ENCODE peak calls at places on chromosomes 7 and 10, in six cellular contexts. T, B, C, S, V and A are unnamed samples. For H3K36me3, the result is how much of the 10 kb centered on the place peaks cover.

GRCh38 chr10:124827474-124827873 is 25.9 kb downstream of the ABRAXAS2 start:
- DNase-seq in T (no peak), B (no peak), C (no peak), S (peak), V (no peak), A (peak)

GRCh38 chr10:17257466-17258321 is 29.7 kb downstream of the VIM start:
- DNase-seq in T (peak), B (no peak), C (peak), S (peak), V (peak), A (peak)

GRCh38 chr7:29116801-29117200 is 29.5 kb downstream of the CPVL start:
- DNase-seq in T (no peak), B (no peak), C (no peak), S (no peak), V (no peak), A (no peak)

GRCh38 chr7:33452805-33453502 is 323.6 kb downstream of the BBS9 start:
- DNase-seq in T (no peak), B (no peak), C (no peak), S (no peak), V (no peak), A (no peak)

GRCh38 chr10:133214468-133215410 is 15.3 kb upstream of the UTF1 start:
- DNase-seq in T (no peak), B (no peak), C (no peak), S (no peak), V (no peak), A (no peak)

GRCh38 chr7:36176688-36177087 is 23.6 kb downstream of the EEPD1 start:
- DNase-seq in T (no peak), B (no peak), C (no peak), S (no peak), V (no peak), A (no peak)

GRCh38 chr7:7707756-7708310 is 10.6 kb downstream of the RPA3 start:
- DNase-seq in T (no peak), B (no peak), C (no peak), S (peak), V (no peak), A (no peak)

GRCh38 chr10:126259883-126260282 is 128.4 kb downstream of the ADAM12 start:
- DNase-seq in T (no peak), B (no peak), C (no peak), S (no peak), V (no peak), A (no peak)

GRCh38 chr7:115822801-115823200 is 207.8 kb downstream of the TFEC start:
- DNase-seq in T (no peak), B (no peak), C (no peak), S (no peak), V (no peak), A (no peak)

GRCh38 chr10:77253665-77254064 is 383.9 kb downstream of the KCNMA1 start:
- DNase-seq in T (no peak), B (no peak), C (no peak), S (no peak), V (no peak), A (no peak)

GRCh38 chr7:158602905-158603772 is 15.5 kb upstream of the PTPRN2 start:
- DNase-seq in T (no peak), B (no peak), C (no peak), S (peak), V (no peak), A (no peak)

GRCh38 chr7:158475679-158476052 is 112.0 kb downstream of the PTPRN2 start:
- DNase-seq in T (no peak), B (no peak), C (no peak), S (no peak), V (no peak), A (no peak)

GRCh38 chr10:102648889-102649752 is 4.8 kb downstream of the TRIM8 start:
- DNase-seq in T (no peak), B (no peak), C (no peak), S (no peak), V (peak), A (peak)

GRCh38 chr7:120021085-120021484 is 251.9 kb upstream of the KCND2 start:
- DNase-seq in T (no peak), B (no peak), C (no peak), S (no peak), V (no peak), A (no peak)

GRCh38 chr7:10577866-10578374 is 395.8 kb upstream of the PHF14 start:
- DNase-seq in T (no peak), B (no peak), C (no peak), S (no peak), V (no peak), A (no peak)

GRCh38 chr7:12765431-12766100 is 78.1 kb downstream of the ARL4A start:
- DNase-seq in T (no peak), B (no peak), C (no peak), S (no peak), V (no peak), A (no peak)

GRCh38 chr7:107938448-107939250 is 47.7 kb downstream of the DLD start:
- DNase-seq in T (no peak), B (peak), C (no peak), S (no peak), V (no peak), A (no peak)

GRCh38 chr7:29447828-29448227 is 115.8 kb upstream of the PRR15 start:
- DNase-seq in T (no peak), B (no peak), C (no peak), S (no peak), V (no peak), A (no peak)

GRCh38 chr7:98933321-98933720 is 55.0 kb downstream of the TRRAP start:
- DNase-seq in T (no peak), B (no peak), C (no peak), S (no peak), V (no peak), A (no peak)

GRCh38 chr7:136869006-136869961 is 832 bp downstream of the CHRM2 start:
- DNase-seq in T (no peak), B (peak), C (no peak), S (no peak), V (no peak), A (no peak)

GRCh38 chr10:21134645-21135395 is 237.7 kb upstream of the NEBL start:
- DNase-seq in T (no peak), B (no peak), C (peak), S (no peak), V (no peak), A (no peak)

GRCh38 chr10:4532976-4533375 is 293.0 kb upstream of the AKR1E2 start:
- DNase-seq in T (no peak), B (no peak), C (no peak), S (no peak), V (no peak), A (no peak)

GRCh38 chr7:1899951-1900762 is 230.1 kb downstream of the ELFN1 start:
- DNase-seq in T (no peak), B (no peak), C (no peak), S (no peak), V (no peak), A (no peak)

GRCh38 chr7:154789404-154789803 is 213.5 kb downstream of the PAXIP1 start:
- DNase-seq in T (no peak), B (no peak), C (no peak), S (no peak), V (no peak), A (no peak)

GRCh38 chr10:118995739-118996138 is 33.8 kb upstream of the NANOS1 start:
- DNase-seq in T (no peak), B (no peak), C (no peak), S (no peak), V (no peak), A (no peak)

GRCh38 chr7:47414342-47415288 is 167.3 kb downstream of the TNS3 start:
- DNase-seq in T (no peak), B (peak), C (no peak), S (no peak), V (no peak), A (no peak)

GRCh38 chr10:22542773-22543172 is 171.6 kb downstream of the PIP4K2A start:
- DNase-seq in T (no peak), B (no peak), C (no peak), S (no peak), V (no peak), A (no peak)

GRCh38 chr10:66928000-66928770 is 2.3 kb downstream of the LRRTM3 start:
- DNase-seq in T (no peak), B (peak), C (no peak), S (peak), V (no peak), A (no peak)

GRCh38 chr10:19738440-19738839 is 77.8 kb upstream of the PLXDC2 start:
- DNase-seq in T (no peak), B (no peak), C (no peak), S (no peak), V (no peak), A (no peak)

GRCh38 chr7:81211617-81212016 is 292.8 kb upstream of the SEMA3C start:
- DNase-seq in T (no peak), B (no peak), C (no peak), S (peak), V (no peak), A (no peak)

GRCh38 chr7:43303740-43304241 is 191.3 kb downstream of the HECW1 start:
- DNase-seq in T (no peak), B (no peak), C (no peak), S (peak), V (no peak), A (no peak)

GRCh38 chr7:149615690-149616270 is 118.2 kb upstream of the ZNF746 start:
- DNase-seq in T (no peak), B (no peak), C (no peak), S (no peak), V (no peak), A (no peak)

GRCh38 chr10:108560488-108560887 is 1362.8 kb downstream of the XPNPEP1 start:
- DNase-seq in T (no peak), B (no peak), C (no peak), S (no peak), V (no peak), A (no peak)

GRCh38 chr10:126397640-126398382 is 9.5 kb upstream of the ADAM12 start:
- DNase-seq in T (peak), B (no peak), C (no peak), S (peak), V (no peak), A (no peak)

GRCh38 chr7:98870071-98870651 is 347 bp upstream of the TMEM130 start:
- DNase-seq in T (peak), B (peak), C (peak), S (no peak), V (peak), A (peak)

GRCh38 chr7:24778543-24779282 is 21.4 kb upstream of the GSDME start:
- DNase-seq in T (peak), B (peak), C (no peak), S (peak), V (no peak), A (no peak)

GRCh38 chr7:77558598-77558997 is 21.5 kb downstream of the PTPN12 start:
- DNase-seq in T (no peak), B (no peak), C (no peak), S (no peak), V (no peak), A (no peak)
- H3K36me3 ChIP-seq in T (under half), B (under half), C (under half), S (under half), V (under half), A (under half)

GRCh38 chr7:23343806-23344500 is 44.8 kb downstream of the MALSU1 start:
- DNase-seq in T (no peak), B (no peak), C (no peak), S (no peak), V (no peak), A (no peak)
- H3K36me3 ChIP-seq in T (under half), B (under half), C (under half), S (under half), V (under half), A (under half)

GRCh38 chr7:45915606-45916005 is 5.5 kb downstream of the IGFBP3 start:
- DNase-seq in T (no peak), B (no peak), C (no peak), S (no peak), V (no peak), A (no peak)

GRCh38 chr7:45911311-45911710 is 9.8 kb downstream of the IGFBP3 start:
- DNase-seq in T (no peak), B (no peak), C (no peak), S (no peak), V (no peak), A (no peak)

GRCh38 chr7:45910855-45911254 is 10.2 kb downstream of the IGFBP3 start:
- DNase-seq in T (no peak), B (no peak), C (no peak), S (no peak), V (no peak), A (no peak)

GRCh38 chr7:45909576-45909975 is 11.5 kb downstream of the IGFBP3 start:
- DNase-seq in T (no peak), B (no peak), C (no peak), S (no peak), V (no peak), A (no peak)

GRCh38 chr7:45912972-45913371 is 8.1 kb downstream of the IGFBP3 start:
- DNase-seq in T (no peak), B (no peak), C (no peak), S (no peak), V (no peak), A (no peak)
- H3K36me3 ChIP-seq in T (half or more), B (under half), C (under half), S (under half), V (under half), A (under half)

DNA sequence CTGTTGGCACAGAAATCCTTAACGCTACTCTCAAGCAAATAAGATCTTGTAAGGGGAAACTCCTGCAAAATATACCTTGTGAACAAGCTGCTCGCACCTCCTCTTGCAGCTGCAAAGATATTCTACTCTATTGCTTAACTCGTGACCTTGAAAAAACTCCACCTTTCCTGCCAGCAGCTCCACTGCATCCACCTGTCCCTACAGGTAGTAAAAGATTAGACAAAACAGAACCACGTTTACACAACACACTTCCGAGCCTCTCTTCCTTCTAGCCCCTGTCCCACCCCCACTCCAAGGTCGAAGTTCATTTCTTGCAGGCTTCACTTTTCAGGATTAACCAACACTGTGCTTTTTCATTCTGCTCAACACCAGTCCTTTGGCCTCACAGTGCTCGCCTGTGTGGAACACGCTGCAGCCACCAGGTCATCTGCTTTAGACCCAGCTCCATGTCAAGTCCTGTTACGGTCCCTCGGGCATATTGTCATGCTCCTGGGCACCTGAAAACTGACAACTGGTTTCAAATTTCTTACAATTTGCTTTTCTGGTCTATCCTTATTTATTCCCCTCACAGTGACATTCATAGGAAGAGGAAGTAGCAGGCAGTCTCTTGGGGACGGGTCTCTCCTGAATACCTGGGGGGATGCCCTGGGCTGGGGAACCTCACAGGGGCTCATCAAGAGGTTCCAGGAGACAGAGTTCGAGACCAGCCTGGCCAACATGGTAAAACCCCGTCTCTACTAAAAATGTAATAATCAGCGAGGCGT is 165.8 kb upstream of the KLF14 start:
- DNase-seq in T (no peak), B (no peak), C (peak), S (no peak), V (no peak), A (no peak)
- H3K36me3 ChIP-seq in T (under half), B (under half), C (under half), S (half or more), V (under half), A (half or more)

DNA sequence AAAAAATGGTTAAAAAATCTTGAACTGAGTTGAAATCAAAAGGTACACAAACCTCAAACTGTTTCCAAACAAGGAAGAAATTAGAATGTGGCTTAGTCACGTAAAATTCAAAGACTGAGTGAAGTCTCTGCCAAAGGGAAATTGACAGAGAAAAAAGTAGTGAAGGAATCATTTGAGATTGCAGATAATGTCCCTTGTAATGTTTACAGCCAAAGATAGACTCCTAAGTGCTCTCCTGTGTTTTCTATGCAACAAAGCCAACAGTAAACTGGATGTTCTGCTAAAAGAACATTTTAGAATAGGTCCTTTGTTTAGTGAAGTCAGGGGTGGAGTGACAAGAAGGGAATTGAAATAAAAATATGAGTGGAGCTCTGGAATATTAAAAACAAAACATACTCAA is 117.9 kb downstream of the ITGA8 start:
- DNase-seq in T (no peak), B (no peak), C (no peak), S (no peak), V (no peak), A (no peak)
- H3K36me3 ChIP-seq in T (under half), B (under half), C (under half), S (under half), V (under half), A (under half)

DNA sequence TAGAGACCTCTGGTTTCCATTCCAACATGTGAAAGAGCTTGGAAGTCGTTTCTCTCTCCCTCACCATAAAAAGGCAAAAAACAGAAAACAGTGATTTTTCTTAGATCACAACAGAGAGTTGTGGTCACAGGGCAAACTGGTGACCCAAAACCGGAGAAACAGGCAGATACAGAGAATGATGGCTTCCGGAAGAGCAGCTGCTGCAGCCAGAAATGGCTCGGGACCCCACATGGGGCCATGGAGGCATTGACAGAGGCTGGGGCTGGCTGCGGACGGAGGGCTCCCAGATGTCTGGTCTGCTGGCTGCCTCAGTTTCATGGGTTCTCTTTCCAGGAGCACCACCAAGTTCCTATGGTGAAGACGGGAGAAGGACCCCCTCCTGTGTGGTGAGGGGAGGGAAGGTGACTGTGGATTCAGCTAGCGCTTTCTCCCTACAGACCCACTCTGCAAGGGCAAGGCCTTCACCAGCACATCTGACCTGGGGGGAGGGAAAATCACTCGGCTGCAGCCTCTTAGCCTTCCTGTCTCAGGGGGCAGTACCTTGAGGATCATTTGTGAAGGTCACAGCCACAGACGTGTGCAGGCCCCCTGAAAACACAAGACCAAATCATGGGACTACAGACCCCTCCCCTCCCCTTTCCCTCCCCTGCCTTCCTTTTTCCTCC is 81.4 kb downstream of the WDR37 start:
- DNase-seq in T (no peak), B (no peak), C (peak), S (no peak), V (no peak), A (no peak)
- H3K36me3 ChIP-seq in T (under half), B (under half), C (under half), S (under half), V (under half), A (under half)

GRCh38 chr10:68756246-68756645 is 35.2 kb downstream of the CCAR1 start:
- DNase-seq in T (no peak), B (no peak), C (no peak), S (no peak), V (no peak), A (no peak)
- H3K36me3 ChIP-seq in T (half or more), B (under half), C (under half), S (half or more), V (half or more), A (half or more)

DNA sequence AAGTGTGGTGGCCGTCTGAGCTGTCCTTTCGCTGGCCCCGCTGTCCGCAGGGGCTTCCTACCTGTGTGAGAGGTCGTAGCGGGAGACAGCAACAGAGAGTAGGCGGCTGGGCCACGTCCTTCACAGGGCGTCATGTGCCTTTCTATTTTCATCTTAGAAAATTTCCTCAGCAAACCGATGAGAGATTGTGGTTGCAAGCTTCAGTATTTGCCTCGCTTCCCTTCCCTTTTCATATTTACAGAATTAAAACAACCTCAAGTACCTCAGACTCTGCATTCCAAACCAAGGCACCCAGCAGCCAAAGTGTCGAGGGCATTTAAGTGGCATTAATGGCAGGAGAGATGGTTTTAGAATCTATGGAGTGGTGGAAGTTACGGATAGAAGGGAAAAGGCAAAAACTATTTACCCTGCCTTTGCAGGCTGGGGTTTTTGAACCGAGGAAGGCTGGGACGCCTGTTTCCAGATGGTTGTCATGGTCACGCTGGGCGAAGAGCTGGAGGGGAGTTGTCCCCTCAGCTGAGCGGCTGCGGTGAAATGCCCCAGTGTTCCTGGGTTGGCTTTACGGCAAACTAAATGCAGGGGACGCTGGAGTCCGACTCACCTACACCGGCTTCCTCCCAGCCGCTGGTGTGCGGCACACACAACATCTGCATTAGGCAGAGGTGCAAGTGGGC is 41.9 kb downstream of the WIPI2 start:
- DNase-seq in T (no peak), B (no peak), C (no peak), S (no peak), V (no peak), A (no peak)
- H3K36me3 ChIP-seq in T (half or more), B (under half), C (under half), S (under half), V (under half), A (under half)